ENCODE peak calls at places on chromosomes 2 and 18, in seven cellular contexts. One of them, this sample, is unnamed.

GRCh38 chr18:74951165-74951760 is 257.7 kb downstream of the PTGR3 start:
- DNase-seq in HepG2: peak
- DNase-seq in K562: no peak
- DNase-seq in SK-N-SH: no peak
- DNase-seq in GM12892: no peak
- DNase-seq in GM12878: peak
- DNase-seq in H1: no peak
- DNase-seq in this sample: no peak

GRCh38 chr18:68721681-68722583 is 7.0 kb upstream of the TMX3 start:
- DNase-seq in SK-N-SH: no peak
- DNase-seq in GM12878: peak
- DNase-seq in HepG2: no peak
- DNase-seq in H1: no peak
- DNase-seq in K562: no peak
- DNase-seq in GM12892: peak
- DNase-seq in this sample: no peak

GRCh38 chr2:105114551-105114950 is 76.7 kb downstream of the MRPS9 start:
- DNase-seq in GM12892: no peak
- DNase-seq in K562: peak
- DNase-seq in HepG2: peak
- DNase-seq in SK-N-SH: peak
- DNase-seq in GM12878: no peak
- DNase-seq in H1: no peak
- DNase-seq in this sample: no peak

GRCh38 chr2:105398522-105399206 is at the start of gene FHL2:
- DNase-seq in K562: peak
- DNase-seq in H1: peak
- DNase-seq in GM12878: no peak
- DNase-seq in GM12892: peak
- DNase-seq in HepG2: peak
- DNase-seq in SK-N-SH: peak
- DNase-seq in this sample: peak

GRCh38 chr18:59150236-59150635 is 10.6 kb downstream of the SEC11C start:
- DNase-seq in K562: no peak
- DNase-seq in HepG2: no peak
- DNase-seq in GM12878: no peak
- DNase-seq in GM12892: no peak
- DNase-seq in H1: no peak
- DNase-seq in SK-N-SH: no peak
- DNase-seq in this sample: no peak

GRCh38 chr2:223165423-223166214 is 113.6 kb downstream of the KCNE4 start:
- DNase-seq in GM12892: no peak
- DNase-seq in SK-N-SH: peak
- DNase-seq in K562: no peak
- DNase-seq in HepG2: no peak
- DNase-seq in H1: no peak
- DNase-seq in GM12878: no peak
- DNase-seq in this sample: no peak

GRCh38 chr2:47297767-47298401 is 105.1 kb upstream of the MSH2 start:
- DNase-seq in SK-N-SH: no peak
- DNase-seq in K562: no peak
- DNase-seq in GM12878: no peak
- DNase-seq in H1: no peak
- DNase-seq in GM12892: no peak
- DNase-seq in HepG2: no peak
- DNase-seq in this sample: no peak

GRCh38 chr2:69122271-69122670 is 109.3 kb downstream of the ANTXR1 start:
- DNase-seq in GM12878: no peak
- DNase-seq in HepG2: no peak
- DNase-seq in GM12892: no peak
- DNase-seq in SK-N-SH: no peak
- DNase-seq in H1: no peak
- DNase-seq in K562: no peak
- DNase-seq in this sample: no peak

GRCh38 chr18:46727177-46727576 is 29.7 kb downstream of the ST8SIA5 start:
- DNase-seq in H1: no peak
- DNase-seq in GM12878: no peak
- DNase-seq in HepG2: no peak
- DNase-seq in GM12892: no peak
- DNase-seq in K562: no peak
- DNase-seq in SK-N-SH: no peak
- DNase-seq in this sample: no peak

GRCh38 chr18:498901-499300 is 1.6 kb downstream of the COLEC12 start:
- DNase-seq in HepG2: no peak
- DNase-seq in SK-N-SH: no peak
- DNase-seq in H1: no peak
- DNase-seq in K562: no peak
- DNase-seq in GM12878: no peak
- DNase-seq in GM12892: no peak
- DNase-seq in this sample: no peak

GRCh38 chr18:501406-501714 is 859 bp upstream of the COLEC12 start:
- DNase-seq in SK-N-SH: no peak
- DNase-seq in H1: no peak
- DNase-seq in GM12878: no peak
- DNase-seq in GM12892: no peak
- DNase-seq in HepG2: no peak
- DNase-seq in K562: no peak
- DNase-seq in this sample: no peak

GRCh38 chr18:500230-500555 is 308 bp downstream of the COLEC12 start:
- DNase-seq in K562: no peak
- DNase-seq in SK-N-SH: peak
- DNase-seq in GM12878: no peak
- DNase-seq in HepG2: no peak
- DNase-seq in GM12892: no peak
- DNase-seq in H1: no peak
- DNase-seq in this sample: no peak

GRCh38 chr18:499351-500229 is 911 bp downstream of the COLEC12 start:
- DNase-seq in SK-N-SH: peak
- DNase-seq in GM12878: no peak
- DNase-seq in K562: no peak
- DNase-seq in HepG2: peak
- DNase-seq in GM12892: no peak
- DNase-seq in H1: no peak
- DNase-seq in this sample: no peak

DNA sequence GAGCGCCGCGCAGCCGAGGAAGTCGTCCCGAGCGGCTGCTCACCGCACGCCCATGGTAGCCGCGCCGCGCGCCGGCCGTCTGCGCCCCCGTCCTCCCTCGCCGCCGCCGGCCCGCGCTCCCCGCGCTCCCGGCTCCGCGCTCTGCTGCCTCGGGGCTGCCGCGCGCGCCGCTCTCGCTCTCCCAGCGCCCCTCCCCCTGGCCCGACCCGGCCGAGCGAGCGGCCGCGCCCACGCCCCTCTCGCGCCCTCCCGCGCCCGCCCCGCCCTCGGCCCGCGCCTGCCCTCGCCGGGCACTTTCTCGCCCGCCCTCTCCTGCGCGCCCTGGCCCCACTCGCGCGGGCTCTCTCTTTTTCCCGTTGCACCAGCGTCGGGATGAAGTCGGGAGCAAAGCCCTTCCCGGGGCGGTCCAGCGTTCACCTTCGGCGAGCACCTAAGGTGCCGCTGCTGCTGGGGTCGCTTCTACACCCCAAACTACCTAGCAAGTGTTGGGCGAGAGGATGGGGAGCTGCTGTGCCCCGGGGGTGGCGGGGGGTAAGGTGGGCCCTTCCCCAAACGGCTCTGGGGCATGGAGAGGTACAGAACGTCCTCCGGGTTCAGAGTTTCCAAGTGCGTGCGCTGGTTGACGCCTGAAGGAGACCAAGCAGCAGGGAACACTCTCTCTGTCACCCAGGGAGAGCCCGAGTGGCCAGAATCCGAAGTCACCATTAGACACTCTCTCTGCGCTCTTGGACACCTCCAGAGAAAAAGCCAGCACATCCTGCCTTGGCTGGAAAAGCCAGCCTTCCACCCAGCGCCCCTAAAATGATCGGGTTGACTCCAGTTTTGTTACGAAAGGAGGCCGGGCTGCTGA is at the start of gene COLEC12:
- DNase-seq in H1: no peak
- DNase-seq in K562: peak
- DNase-seq in GM12892: no peak
- DNase-seq in SK-N-SH: peak
- DNase-seq in GM12878: no peak
- DNase-seq in HepG2: no peak
- DNase-seq in this sample: no peak
- TF ChIP-seq TAF1 in H1: no peak
- TF ChIP-seq TAF1 in K562: no peak
- TF ChIP-seq TAF1 in GM12892: no peak
- TF ChIP-seq TAF1 in SK-N-SH: no peak
- TF ChIP-seq TAF1 in GM12878: no peak
- TF ChIP-seq TAF1 in HepG2: no peak
- TF ChIP-seq TAF1 in this sample: no peak

GRCh38 chr2:232372231-232373208 is 6.0 kb upstream of the ALPP start:
- DNase-seq in SK-N-SH: peak
- DNase-seq in K562: no peak
- DNase-seq in GM12892: no peak
- DNase-seq in HepG2: no peak
- DNase-seq in H1: no peak
- DNase-seq in GM12878: no peak
- DNase-seq in this sample: no peak
- TF ChIP-seq TAF1 in SK-N-SH: no peak
- TF ChIP-seq TAF1 in K562: no peak
- TF ChIP-seq TAF1 in GM12892: no peak
- TF ChIP-seq TAF1 in HepG2: no peak
- TF ChIP-seq TAF1 in H1: no peak
- TF ChIP-seq TAF1 in GM12878: no peak
- TF ChIP-seq TAF1 in this sample: no peak

DNA sequence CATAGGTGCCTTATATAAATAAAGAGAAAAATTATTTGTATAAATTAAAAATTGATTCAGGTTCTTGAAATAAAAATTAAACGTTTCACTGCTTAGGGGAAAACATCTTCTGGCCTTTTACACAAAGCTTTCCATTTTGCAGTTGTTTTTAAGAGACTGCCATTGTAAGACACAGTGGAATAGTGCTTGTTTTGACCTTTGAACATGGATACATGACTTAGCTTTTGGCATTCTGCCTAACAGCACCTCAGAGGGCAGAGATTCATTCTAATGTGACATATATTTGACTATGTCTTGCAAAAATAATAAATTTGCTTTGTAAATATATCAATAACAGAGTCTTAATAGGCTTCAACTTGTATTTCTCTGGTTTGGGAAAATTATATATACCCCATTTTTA is 142.1 kb downstream of the SLC4A10 start:
- DNase-seq in H1: no peak
- DNase-seq in HepG2: peak
- DNase-seq in GM12892: no peak
- DNase-seq in K562: no peak
- DNase-seq in GM12878: no peak
- DNase-seq in SK-N-SH: no peak
- DNase-seq in this sample: no peak
- TF ChIP-seq TAF1 in H1: no peak
- TF ChIP-seq TAF1 in HepG2: no peak
- TF ChIP-seq TAF1 in GM12892: no peak
- TF ChIP-seq TAF1 in K562: no peak
- TF ChIP-seq TAF1 in GM12878: no peak
- TF ChIP-seq TAF1 in SK-N-SH: no peak
- TF ChIP-seq TAF1 in this sample: no peak

GRCh38 chr2:66682476-66682875 is 247.6 kb downstream of the MEIS1 start:
- DNase-seq in K562: no peak
- DNase-seq in H1: no peak
- DNase-seq in HepG2: no peak
- DNase-seq in SK-N-SH: no peak
- DNase-seq in GM12878: no peak
- DNase-seq in GM12892: no peak
- DNase-seq in this sample: no peak
- TF ChIP-seq TAF1 in K562: no peak
- TF ChIP-seq TAF1 in H1: no peak
- TF ChIP-seq TAF1 in HepG2: no peak
- TF ChIP-seq TAF1 in SK-N-SH: no peak
- TF ChIP-seq TAF1 in GM12878: no peak
- TF ChIP-seq TAF1 in GM12892: no peak
- TF ChIP-seq TAF1 in this sample: no peak

GRCh38 chr2:112481528-112482228 is at the start of gene TTL:
- DNase-seq in H1: no peak
- DNase-seq in K562: peak
- DNase-seq in HepG2: peak
- DNase-seq in GM12878: no peak
- DNase-seq in SK-N-SH: peak
- DNase-seq in GM12892: peak
- DNase-seq in this sample: peak
- TF ChIP-seq TAF1 in H1: no peak
- TF ChIP-seq TAF1 in K562: peak
- TF ChIP-seq TAF1 in HepG2: no peak
- TF ChIP-seq TAF1 in GM12878: peak
- TF ChIP-seq TAF1 in SK-N-SH: no peak
- TF ChIP-seq TAF1 in GM12892: no peak
- TF ChIP-seq TAF1 in this sample: no peak

DNA sequence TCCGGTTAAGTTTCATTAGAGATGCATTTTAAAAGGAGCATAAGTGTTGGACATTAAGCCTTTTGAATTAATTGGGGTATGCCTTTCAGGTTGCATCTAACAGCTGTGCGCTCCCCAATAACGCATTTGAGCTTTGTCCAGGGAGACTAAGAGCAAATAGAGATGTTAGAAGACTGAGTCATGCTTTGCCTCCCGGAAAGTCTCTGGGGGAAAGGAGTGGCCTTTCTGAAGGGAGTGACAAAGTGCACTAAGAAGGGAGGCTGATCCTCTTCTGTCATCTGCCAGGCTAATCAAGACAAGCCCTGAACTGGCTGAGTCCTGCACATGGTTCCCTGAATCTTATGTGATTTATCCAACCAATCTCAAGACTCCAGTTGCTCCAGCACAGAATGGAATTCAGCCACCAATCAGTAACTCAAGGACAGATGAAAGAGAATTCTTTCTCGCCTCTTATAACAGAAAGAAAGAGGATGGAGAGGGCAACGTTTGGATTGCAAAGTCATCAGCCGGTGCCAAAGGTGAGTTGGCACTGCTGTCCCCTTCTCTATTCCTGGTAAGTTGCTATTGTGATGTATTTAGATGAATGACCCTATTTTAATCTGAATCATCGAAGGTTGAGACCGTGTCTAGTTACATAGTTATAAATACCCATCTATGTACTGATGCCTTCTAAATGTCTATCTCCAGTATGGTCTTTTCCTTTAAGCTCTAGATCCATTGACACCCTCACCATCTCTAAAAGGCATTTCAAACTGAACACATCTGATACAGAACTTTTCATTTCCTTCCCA is 12.1 kb downstream of the TTL start:
- DNase-seq in SK-N-SH: no peak
- DNase-seq in H1: no peak
- DNase-seq in K562: peak
- DNase-seq in GM12892: no peak
- DNase-seq in GM12878: no peak
- DNase-seq in HepG2: peak
- DNase-seq in this sample: no peak
- TF ChIP-seq TAF1 in SK-N-SH: no peak
- TF ChIP-seq TAF1 in H1: no peak
- TF ChIP-seq TAF1 in K562: no peak
- TF ChIP-seq TAF1 in GM12892: no peak
- TF ChIP-seq TAF1 in GM12878: no peak
- TF ChIP-seq TAF1 in HepG2: no peak
- TF ChIP-seq TAF1 in this sample: no peak

DNA sequence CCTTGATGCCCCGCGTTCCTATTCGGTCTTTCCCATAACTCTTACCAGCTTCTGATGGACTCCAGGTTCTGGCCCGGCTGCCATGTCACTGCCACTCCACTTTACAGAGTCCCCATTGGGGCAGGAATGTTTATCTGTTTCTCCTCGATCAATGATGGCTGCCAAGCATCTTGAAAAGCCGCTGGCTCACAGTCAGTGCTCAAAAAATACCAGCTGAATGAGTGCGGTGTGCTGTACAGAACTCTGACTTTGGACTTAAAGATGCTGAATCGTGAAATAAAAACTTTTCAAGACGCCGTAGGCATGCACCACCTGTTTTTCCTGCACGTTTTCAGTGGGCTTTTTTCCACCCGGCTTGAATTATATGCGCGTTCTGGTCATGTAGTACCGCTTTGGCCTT is 200.8 kb downstream of the GBX2 start:
- DNase-seq in HepG2: no peak
- DNase-seq in GM12892: no peak
- DNase-seq in SK-N-SH: no peak
- DNase-seq in GM12878: no peak
- DNase-seq in H1: no peak
- DNase-seq in K562: no peak
- DNase-seq in this sample: no peak
- TF ChIP-seq TAF1 in HepG2: no peak
- TF ChIP-seq TAF1 in GM12892: no peak
- TF ChIP-seq TAF1 in SK-N-SH: no peak
- TF ChIP-seq TAF1 in GM12878: no peak
- TF ChIP-seq TAF1 in H1: no peak
- TF ChIP-seq TAF1 in K562: no peak
- TF ChIP-seq TAF1 in this sample: no peak